ENCODE peak calls at places on chromosome 1, in six cellular contexts. V, D, J, E, S and F are unnamed samples.

GRCh38 chr1:26010800-26011199 is 10.8 kb upstream of the EXTL1 start:
- DNase-seq in J (no peak), V (no peak), E (no peak), D (no peak), S (no peak), F (no peak)

GRCh38 chr1:56478734-56479133 is 100.6 kb downstream of the PLPP3 start:
- DNase-seq in S (no peak), E (no peak), V (no peak), D (no peak), J (no peak), F (no peak)

GRCh38 chr1:113929750-113930498 is 800 bp downstream of the HIPK1 start:
- DNase-seq in E (peak; percentile 31), J (peak; percentile 73), D (peak; percentile 87), V (peak; percentile 68), S (no peak), F (peak; percentile 44)

GRCh38 chr1:20187103-20187812 is 940 bp upstream of the PLA2G2C start:
- DNase-seq in V (no peak), S (no peak), E (no peak), J (no peak), D (peak; percentile 56), F (no peak)

GRCh38 chr1:96416690-96417444 is 304.7 kb upstream of the PTBP2 start:
- DNase-seq in D (no peak), J (no peak), E (peak; percentile 43), V (no peak), S (no peak), F (peak; percentile 33)

GRCh38 chr1:219120625-219121544 is 52.8 kb upstream of the LYPLAL1 start:
- DNase-seq in V (peak; percentile 45), E (peak; percentile 93), D (no peak), S (no peak), J (no peak), F (peak; percentile 99)

GRCh38 chr1:30790850-30791778 is 33.5 kb upstream of the LAPTM5 start:
- DNase-seq in D (no peak), V (peak; percentile 53), S (no peak), E (peak; percentile 49), J (no peak), F (no peak)

GRCh38 chr1:212943393-212943710 is 7.0 kb upstream of the VASH2 start:
- DNase-seq in E (peak; percentile 20), S (no peak), J (no peak), D (no peak), V (no peak), F (no peak)

GRCh38 chr1:17080085-17080759 is 26.4 kb upstream of the SDHB start:
- DNase-seq in D (no peak), E (no peak), S (no peak), J (no peak), V (no peak), F (no peak)